ENCODE peak calls at places on chromosomes 5 and 9, in four cellular contexts. M, V, L and C are unnamed samples.

GRCh38 chr5:61504143-61504542 is 172.1 kb downstream of the ZSWIM6 start:
- DNase-seq in M (no peak), V (no peak), L (no peak), C (no peak)

GRCh38 chr5:6759401-6759800 is 46.2 kb downstream of the TENT4A start:
- DNase-seq in M (no peak), V (no peak), L (no peak), C (no peak)

GRCh38 chr9:114779352-114779845 is 26.4 kb downstream of the TNFSF15 start:
- DNase-seq in M (peak), V (no peak), L (peak), C (no peak)

GRCh38 chr5:42944989-42945388 is 95.1 kb downstream of the ANXA2R start:
- DNase-seq in M (no peak), V (no peak), L (no peak), C (no peak)

GRCh38 chr5:63050916-63051315 is 472.3 kb downstream of the LRRC70 start:
- DNase-seq in M (no peak), V (no peak), L (no peak), C (no peak)

GRCh38 chr5:22631683-22632082 is 221.5 kb downstream of the CDH12 start:
- DNase-seq in M (no peak), V (no peak), L (no peak), C (no peak)

GRCh38 chr5:75588666-75589065 is 22.6 kb upstream of the ANKDD1B start:
- DNase-seq in M (no peak), V (no peak), L (no peak), C (no peak)

GRCh38 chr5:174609116-174609515 is 115.3 kb upstream of the MSX2 start:
- DNase-seq in M (peak), V (no peak), L (peak), C (no peak)

GRCh38 chr5:9263656-9264055 is 282.2 kb downstream of the SEMA5A start:
- DNase-seq in M (no peak), V (no peak), L (no peak), C (no peak)

GRCh38 chr9:92481029-92481633 is 1.2 kb downstream of the ASPN start:
- DNase-seq in M (no peak), V (no peak), L (no peak), C (peak)

GRCh38 chr9:93711002-93711401 is 134.6 kb downstream of the PHF2 start:
- DNase-seq in M (no peak), V (no peak), L (no peak), C (no peak)

GRCh38 chr9:87864915-87865314 is 17.8 kb upstream of the SPATA31E1 start:
- DNase-seq in M (no peak), V (no peak), L (no peak), C (no peak)

GRCh38 chr9:86368871-86369521 is 14.8 kb upstream of the TUT7 start:
- DNase-seq in M (no peak), V (no peak), L (no peak), C (no peak)

GRCh38 chr5:177332896-177333260 is 18.6 kb downstream of the LMAN2 start:
- DNase-seq in M (no peak), V (no peak), L (peak), C (no peak)
- H3K4me3 ChIP-seq in M (no peak), V (no peak), L (no peak), C (no peak)

DNA sequence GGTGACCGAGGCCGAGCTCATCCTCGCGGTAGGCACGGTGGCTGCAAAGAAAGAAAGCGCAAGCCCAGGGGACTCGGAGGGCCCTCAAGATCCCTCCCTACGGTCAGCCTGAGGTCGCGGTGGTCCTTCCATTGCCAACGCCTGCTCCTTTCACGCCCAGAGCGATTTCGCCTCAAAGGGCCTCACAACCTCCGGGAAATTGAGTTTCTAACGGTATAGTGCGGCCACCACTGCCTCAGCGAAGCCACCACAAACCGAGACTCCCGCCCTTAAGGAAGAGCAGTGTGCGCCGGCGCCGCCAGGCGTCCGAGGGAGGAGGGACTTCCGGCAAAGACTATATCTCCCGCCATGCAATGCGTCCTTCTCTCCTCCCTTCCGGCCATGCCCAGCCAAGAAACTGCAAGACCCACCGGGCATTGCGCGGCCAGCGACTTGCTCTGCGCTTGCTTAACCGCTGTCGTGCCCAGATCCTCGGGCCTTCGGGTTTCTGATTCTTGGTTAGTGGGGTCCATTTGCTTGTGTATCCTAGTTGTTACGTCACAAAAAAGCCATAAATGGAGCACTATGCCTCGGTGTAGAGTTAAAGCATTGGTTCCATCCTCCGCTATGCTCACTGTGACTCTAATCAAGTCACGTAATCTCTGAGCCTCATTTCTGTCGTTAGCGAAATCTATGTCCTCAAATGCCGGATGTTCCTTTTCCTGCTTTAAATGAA is at the start of gene HAUS6:
- DNase-seq in M (peak), V (peak), L (peak), C (peak)
- TF ChIP-seq CTCF in M (peak), V (peak), L (peak), C (peak)

DNA sequence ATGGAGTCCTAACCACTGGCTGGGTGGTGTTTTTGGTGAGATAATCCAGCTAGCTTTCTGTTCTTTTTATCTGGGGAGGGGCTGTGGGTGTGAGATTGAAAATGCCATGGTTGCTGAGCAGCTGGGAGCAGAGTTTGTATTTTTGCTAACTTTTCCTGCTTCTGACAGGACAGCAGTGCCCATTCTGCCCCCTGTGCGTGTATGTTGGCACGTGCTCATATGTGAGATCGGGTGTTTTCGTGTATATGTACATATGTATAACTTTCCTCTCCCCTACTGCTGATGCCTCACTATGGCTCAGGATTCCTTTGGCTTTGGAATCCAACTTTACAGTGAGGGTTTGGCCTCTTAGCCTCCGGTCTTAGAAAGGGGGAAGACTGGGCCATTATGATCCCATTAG is 38.3 kb downstream of the RGS3 start:
- DNase-seq in M (no peak), V (no peak), L (no peak), C (no peak)
- H3K4me3 ChIP-seq in M (no peak), V (no peak), L (no peak), C (no peak)

GRCh38 chr5:151082976-151083651 is 2.3 kb upstream of the TNIP1 start:
- DNase-seq in M (no peak), V (no peak), L (peak), C (no peak)

GRCh38 chr5:151080620-151081425 is at the start of gene TNIP1:
- DNase-seq in M (peak), V (peak), L (peak), C (no peak)

GRCh38 chr5:151081426-151082273 is 816 bp upstream of the TNIP1 start:
- DNase-seq in M (no peak), V (no peak), L (no peak), C (no peak)

GRCh38 chr5:151084363-151084762 is 3.5 kb upstream of the TNIP1 start:
- DNase-seq in M (no peak), V (no peak), L (no peak), C (no peak)

DNA sequence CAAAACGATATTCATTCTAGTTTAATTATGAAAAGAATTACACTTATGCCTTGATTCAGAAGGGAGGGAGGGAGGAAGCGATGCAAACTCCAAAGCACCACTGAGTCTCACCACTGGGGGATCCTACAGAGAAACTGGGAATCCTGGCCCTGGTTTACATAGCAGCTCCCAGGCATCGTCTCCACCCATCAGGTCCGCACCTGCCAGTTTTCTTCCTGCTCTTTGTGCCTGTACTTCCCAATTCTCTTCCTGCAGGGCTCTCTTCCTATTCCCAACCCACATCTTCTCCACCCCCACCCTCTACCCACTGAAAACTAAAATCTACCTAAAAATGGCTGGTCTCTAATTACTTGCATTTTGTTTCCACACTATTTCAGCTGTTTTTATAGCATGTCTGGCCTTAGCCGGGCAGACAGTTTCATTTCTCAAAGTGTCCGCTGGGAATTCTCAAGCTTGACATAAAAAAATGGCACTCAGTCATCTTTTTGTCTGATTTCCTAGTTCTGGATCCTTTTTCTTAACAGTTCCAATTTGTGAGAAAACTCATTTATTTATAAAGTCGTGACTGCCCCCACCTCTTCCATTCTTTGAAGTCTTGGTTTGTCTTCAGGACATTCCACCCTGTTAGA is 1.6 kb upstream of the TNIP1 start:
- DNase-seq in M (no peak), V (no peak), L (peak), C (no peak)
- TF ChIP-seq CTCF in M (no peak), V (peak), L (peak), C (peak)

DNA sequence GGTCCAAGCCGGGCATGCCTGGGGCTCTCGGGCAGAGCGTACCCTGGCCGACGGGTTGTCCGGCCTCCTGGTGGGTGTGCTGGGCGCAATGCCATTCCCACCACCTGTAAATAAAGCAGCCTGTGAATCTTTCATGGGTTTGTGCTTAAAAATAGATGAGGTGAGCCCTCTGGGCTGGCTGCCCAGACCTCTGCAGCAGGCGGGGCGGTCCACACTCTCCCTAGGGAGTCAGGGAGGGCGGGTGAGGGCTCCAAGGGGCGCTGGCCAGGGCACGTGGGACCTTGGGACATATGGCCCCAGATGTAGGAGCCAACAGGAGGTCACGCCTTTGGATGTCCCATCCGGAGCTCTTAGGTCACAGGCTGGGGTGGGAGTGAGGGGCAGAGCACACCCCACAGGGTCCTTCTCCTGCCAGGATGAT is 3.6 kb upstream of the AGPAT2 start:
- DNase-seq in M (peak), V (no peak), L (no peak), C (no peak)
- H3K4me3 ChIP-seq in M (no peak), V (no peak), L (no peak), C (no peak)

GRCh38 chr5:132963175-132964104 is at the start of gene AFF4:
- DNase-seq in M (peak), V (peak), L (peak), C (peak)
- TF ChIP-seq CTCF in M (no peak), V (no peak), L (peak), C (no peak)

DNA sequence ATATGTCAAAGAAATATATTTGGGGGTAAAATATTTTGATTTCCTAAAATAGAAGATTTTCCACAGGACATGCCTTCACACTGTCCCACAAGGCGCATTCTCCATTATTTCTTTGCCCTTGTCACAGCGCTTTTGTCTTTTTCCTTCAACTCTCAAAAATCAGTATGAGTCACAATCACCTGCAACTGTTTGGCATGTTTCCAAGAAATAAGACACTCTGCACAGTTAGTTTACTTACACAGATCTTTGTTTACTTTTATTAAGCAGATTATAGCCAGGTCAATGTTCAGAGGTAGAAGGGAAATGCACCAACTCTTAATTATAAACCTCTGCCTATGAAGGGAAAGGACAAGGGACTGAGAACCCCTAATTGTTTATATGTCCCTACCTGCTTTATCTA is 9.5 kb downstream of the CEMIP2 start:
- DNase-seq in M (no peak), V (no peak), L (no peak), C (no peak)
- H3K4me3 ChIP-seq in M (peak), V (no peak), L (no peak), C (no peak)

DNA sequence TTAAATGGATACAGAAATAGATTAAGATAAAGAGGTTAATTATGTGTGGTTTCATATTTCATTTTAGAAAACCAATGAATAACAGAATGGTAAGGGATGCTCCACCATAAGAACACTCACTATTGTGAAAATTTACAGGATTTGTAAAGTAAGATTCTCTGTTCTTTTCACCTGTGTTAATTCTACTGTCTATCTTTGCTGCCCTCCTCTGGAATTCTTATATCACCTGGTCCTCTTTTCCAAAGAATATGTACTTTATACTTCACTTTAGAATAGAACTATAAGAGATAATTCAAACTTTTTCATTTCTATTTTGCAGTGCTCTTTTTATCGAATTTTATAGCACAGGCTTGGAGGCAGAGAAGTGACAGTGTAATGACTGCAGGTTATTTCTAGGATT is 213.4 kb downstream of the LURAP1L start:
- DNase-seq in M (no peak), V (no peak), L (no peak), C (no peak)
- TF ChIP-seq CTCF in M (no peak), V (peak), L (no peak), C (no peak)